ENCODE peak calls at places on chromosome 16, in nine cellular contexts. K is putamen; Q is SW480; M is NCI-H1436; C is HuH-7.5; F is stimulated activated CD4-positive, alpha-beta T cell treated with anti-CD3 and anti-CD28 coated beads, Interleukin-15, amount 100 ng/mL, for 24 hours; A is endothelial cell; U is cardiac muscle cell; I is astrocyte of the spinal cord. D is an unnamed sample.

GRCh38 chr16:82653550-82654511 is 27.1 kb downstream of the CDH13 start:
- DNase-seq in Q (peak; percentile 89), F (peak; percentile 54), K (no peak), I (peak; percentile 91), A (no peak), M (no peak), C (no peak), U (peak; percentile 15), D (no peak)

GRCh38 chr16:83771306-83771942 is 36.4 kb upstream of the HSBP1 start:
- DNase-seq in C (no peak), U (peak; percentile 59), M (no peak), F (no peak), A (no peak), Q (no peak), K (peak; percentile 67), I (no peak), D (no peak)

GRCh38 chr16:80931985-80932720 is 74.5 kb downstream of the CMC2 start:
- DNase-seq in A (peak; percentile 60), Q (peak; percentile 47), K (peak; percentile 67), M (peak; percentile 5), U (peak; percentile 62), F (peak; percentile 42), I (peak; percentile 64), C (peak; percentile 71), D (peak; percentile 35)

GRCh38 chr16:35391328-35391727 is 1931.9 kb downstream of the TP53TG3F start:
- DNase-seq in C (no peak), A (no peak), K (peak; percentile 7), F (peak; percentile 38), Q (peak; percentile 27), I (peak; percentile 10), M (peak; percentile 16), U (no peak), D (no peak)

GRCh38 chr16:11253009-11253994 is 2.7 kb downstream of the SOCS1 start:
- DNase-seq in K (no peak), U (no peak), F (peak; percentile 65), M (no peak), Q (no peak), A (no peak), C (no peak), I (peak; percentile 22), D (no peak)

GRCh38 chr16:75591001-75591852 is 25.0 kb downstream of the GABARAPL2 start:
- DNase-seq in K (no peak), Q (no peak), C (no peak), U (peak; percentile 72), F (no peak), A (no peak), I (peak; percentile 90), M (no peak), D (no peak)

GRCh38 chr16:49021136-49021535 is 260.5 kb downstream of the CBLN1 start:
- DNase-seq in F (no peak), K (no peak), Q (no peak), M (no peak), C (no peak), A (no peak), I (peak; percentile 63), U (no peak), D (no peak)

GRCh38 chr16:1820973-1821290 is 5.7 kb downstream of the HAGH start:
- DNase-seq in C (no peak), A (no peak), Q (no peak), M (no peak), I (no peak), K (no peak), F (no peak), U (no peak), D (no peak)

GRCh38 chr16:78689031-78689430 is 589.6 kb downstream of the WWOX start:
- DNase-seq in F (no peak), M (no peak), I (peak; percentile 4), K (no peak), C (no peak), A (no peak), Q (no peak), U (no peak), D (no peak)

GRCh38 chr16:3977376-3977775 is 96.9 kb upstream of the CREBBP start:
- DNase-seq in M (no peak), C (no peak), F (no peak), I (no peak), A (no peak), U (no peak), Q (no peak), K (no peak), D (no peak)

GRCh38 chr16:83615131-83615530 is 192.6 kb upstream of the HSBP1 start:
- DNase-seq in U (no peak), A (no peak), Q (no peak), F (no peak), C (no peak), I (no peak), K (no peak), M (no peak), D (no peak)

GRCh38 chr16:59148312-59148711 is 414.2 kb upstream of the GOT2 start:
- DNase-seq in A (no peak), K (no peak), Q (no peak), I (no peak), F (no peak), U (no peak), M (no peak), C (no peak), D (no peak)

GRCh38 chr16:86734559-86735480 is 156.5 kb downstream of the FOXL1 start:
- DNase-seq in C (no peak), F (no peak), Q (no peak), A (peak; percentile 41), M (no peak), K (no peak), U (no peak), I (no peak), D (no peak)

GRCh38 chr16:528111-529011 is 849 bp downstream of the CAPN15 start:
- DNase-seq in A (no peak), C (no peak), I (peak; percentile 37), Q (peak; percentile 70), U (peak; percentile 57), M (no peak), F (peak; percentile 74), K (no peak), D (no peak)

GRCh38 chr16:51994597-51994996 is 552.3 kb downstream of the TOX3 start:
- DNase-seq in C (no peak), A (no peak), U (peak; percentile 51), K (no peak), Q (peak; percentile 94), F (no peak), M (peak; percentile 84), I (no peak), D (no peak)

GRCh38 chr16:55912022-55912421 is 36.8 kb upstream of the CES5A start:
- DNase-seq in U (peak; percentile 31), C (no peak), Q (no peak), F (no peak), M (no peak), A (no peak), I (no peak), K (peak; percentile 84), D (no peak)

GRCh38 chr16:57993452-57993851 is 7.0 kb downstream of the ZNF319 start:
- DNase-seq in C (no peak), I (no peak), A (no peak), U (no peak), M (no peak), F (no peak), K (no peak), Q (no peak), D (no peak)

GRCh38 chr16:2486645-2487516 is 12.0 kb downstream of the TBC1D24 start:
- DNase-seq in K (peak; percentile 50), C (no peak), Q (peak; percentile 51), U (no peak), M (peak; percentile 14), F (peak; percentile 78), A (no peak), I (no peak), D (no peak)

D was measured in neuronal stem cell.